ENCODE peak calls at places on chromosome 7, in five cellular contexts. P is stomach, H is prostate gland, I is IMR-90, F is endothelial cell of umbilical vein. L is an unnamed sample.
A peak's percentile ranks its signal among the peaks of the same experiment; 100 is the strongest.

GRCh38 chr7:75915416-75916156 is 631 bp downstream of the POR start:
- DNase-seq in P (peak; percentile 38), H (peak; percentile 15), I (peak; percentile 22), F (peak; percentile 41), L (peak; percentile 36)

GRCh38 chr7:29139191-29139590 is 7.1 kb downstream of the CPVL start:
- DNase-seq in P (no peak), H (no peak), I (no peak), F (no peak), L (no peak)

GRCh38 chr7:20435305-20435704 is 104.6 kb downstream of the ITGB8 start:
- DNase-seq in P (peak; percentile 28), H (no peak), I (no peak), F (peak; percentile 25), L (peak; percentile 41)

GRCh38 chr7:140656548-140657515 is 15.9 kb upstream of the ADCK2 start:
- DNase-seq in P (peak; percentile 80), H (peak; percentile 91), I (peak; percentile 70), F (peak; percentile 43), L (peak; percentile 82)

GRCh38 chr7:471866-472639 is 47.6 kb downstream of the PDGFA start:
- DNase-seq in P (peak; percentile 72), H (peak; percentile 89), I (peak; percentile 98), F (peak; percentile 64), L (peak; percentile 28)

GRCh38 chr7:159015894-159016410 is 128.7 kb downstream of the VIPR2 start:
- DNase-seq in P (no peak), H (no peak), I (no peak), F (no peak), L (no peak)

GRCh38 chr7:26668821-26669220 is 195.6 kb downstream of the SKAP2 start:
- DNase-seq in P (no peak), H (no peak), I (no peak), F (no peak), L (no peak)

GRCh38 chr7:1293950-1294728 is 61.5 kb downstream of the UNCX start:
- DNase-seq in P (no peak), H (no peak), I (no peak), F (no peak), L (no peak)

GRCh38 chr7:159115601-159116501 is 28.8 kb downstream of the VIPR2 start:
- DNase-seq in P (no peak), H (no peak), I (no peak), F (no peak), L (peak; percentile 94)

GRCh38 chr7:117110480-117111315 is 157.4 kb downstream of the ST7 start:
- DNase-seq in P (no peak), H (no peak), I (no peak), F (peak; percentile 80), L (no peak)

GRCh38 chr7:28922618-28923331 is 35.4 kb downstream of the TRIL start:
- DNase-seq in P (peak; percentile 74), H (peak; percentile 61), I (peak; percentile 75), F (peak; percentile 78), L (peak; percentile 76)

GRCh38 chr7:101911800-101912705 is 94.6 kb downstream of the CUX1 start:
- DNase-seq in P (no peak), H (no peak), I (peak; percentile 93), F (no peak), L (no peak)

DNA sequence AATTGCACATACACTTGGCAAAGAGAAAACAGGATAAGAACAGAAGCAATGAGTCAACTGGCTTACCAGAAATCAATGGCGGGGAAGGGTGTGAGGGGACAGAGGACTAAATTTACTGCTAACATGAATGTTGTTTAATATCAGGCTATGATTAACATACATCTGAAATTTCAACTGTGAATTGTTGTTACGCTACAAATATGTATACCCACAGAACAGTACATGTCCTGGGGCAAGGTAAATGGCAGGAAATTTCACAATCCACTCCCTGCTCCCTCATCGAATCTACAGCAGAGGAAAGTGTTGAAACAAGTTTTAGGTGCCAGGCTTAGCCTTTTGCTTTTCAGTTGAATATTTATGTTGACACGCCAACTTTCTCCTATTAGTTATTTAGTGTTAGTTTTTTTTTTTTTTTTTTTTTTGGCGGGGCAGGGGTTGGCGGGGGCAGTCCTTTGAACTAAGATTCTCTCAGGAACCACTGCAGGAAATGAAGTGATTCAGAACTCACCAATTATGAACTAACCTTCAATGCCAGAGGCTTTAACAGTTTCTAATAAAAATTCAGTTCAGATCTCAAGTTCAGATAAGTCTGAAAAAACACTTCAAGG is 99.0 kb downstream of the UBE2H start:
- DNase-seq in P (no peak), H (peak; percentile 58), I (no peak), F (peak; percentile 55), L (no peak)
- H3K27ac ChIP-seq in P (no peak overlapping the region), H (peak overlapping the region; percentile 53), I (peak overlapping the region; percentile 74), F (peak overlapping the region; percentile 72), L (peak overlapping the region; percentile 85)

DNA sequence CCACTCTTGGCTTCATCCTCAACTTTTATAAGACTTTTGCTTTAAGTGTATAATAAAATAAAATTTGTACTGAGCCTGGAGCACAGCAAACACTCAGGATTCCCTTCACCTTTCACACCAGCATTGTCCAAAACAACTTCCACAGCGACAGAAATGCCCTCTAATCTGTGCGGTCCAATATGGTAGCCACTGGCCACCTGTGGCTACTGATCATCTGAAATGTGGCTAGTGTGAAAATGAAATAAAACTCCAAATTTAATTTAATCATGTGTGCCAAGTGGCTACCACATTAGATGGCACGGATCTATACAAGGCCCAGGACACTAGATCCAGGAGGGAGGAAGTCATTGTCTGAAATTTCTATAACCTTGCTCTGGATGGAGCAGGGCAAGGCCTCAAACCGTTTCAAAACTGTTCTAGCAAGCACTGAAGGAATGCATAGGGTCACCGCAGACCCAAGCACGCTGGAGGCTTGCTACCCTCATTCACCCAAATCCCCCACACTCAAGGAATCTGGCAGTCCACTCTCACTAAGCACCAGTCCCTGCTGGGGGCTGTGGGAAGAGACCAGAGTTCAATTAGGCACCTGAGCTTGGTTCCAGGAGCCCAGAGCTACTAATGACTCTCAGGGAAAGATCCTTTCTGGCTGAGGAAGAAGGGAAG is 6.3 kb upstream of the MYO1G start:
- DNase-seq in P (no peak), H (no peak), I (no peak), F (no peak), L (no peak)
- TF ChIP-seq POLR2A in P (no peak), H (no peak), I (peak; percentile 13), F (no peak), L (no peak)

GRCh38 chr7:108345710-108346336 is 110.4 kb downstream of the NRCAM start:
- DNase-seq in P (no peak), H (no peak), I (no peak), F (no peak), L (no peak)
- H3K27ac ChIP-seq in P (no peak overlapping the region), H (no peak overlapping the region), I (no peak overlapping the region), F (no peak overlapping the region), L (peak overlapping the region; percentile 32)

DNA sequence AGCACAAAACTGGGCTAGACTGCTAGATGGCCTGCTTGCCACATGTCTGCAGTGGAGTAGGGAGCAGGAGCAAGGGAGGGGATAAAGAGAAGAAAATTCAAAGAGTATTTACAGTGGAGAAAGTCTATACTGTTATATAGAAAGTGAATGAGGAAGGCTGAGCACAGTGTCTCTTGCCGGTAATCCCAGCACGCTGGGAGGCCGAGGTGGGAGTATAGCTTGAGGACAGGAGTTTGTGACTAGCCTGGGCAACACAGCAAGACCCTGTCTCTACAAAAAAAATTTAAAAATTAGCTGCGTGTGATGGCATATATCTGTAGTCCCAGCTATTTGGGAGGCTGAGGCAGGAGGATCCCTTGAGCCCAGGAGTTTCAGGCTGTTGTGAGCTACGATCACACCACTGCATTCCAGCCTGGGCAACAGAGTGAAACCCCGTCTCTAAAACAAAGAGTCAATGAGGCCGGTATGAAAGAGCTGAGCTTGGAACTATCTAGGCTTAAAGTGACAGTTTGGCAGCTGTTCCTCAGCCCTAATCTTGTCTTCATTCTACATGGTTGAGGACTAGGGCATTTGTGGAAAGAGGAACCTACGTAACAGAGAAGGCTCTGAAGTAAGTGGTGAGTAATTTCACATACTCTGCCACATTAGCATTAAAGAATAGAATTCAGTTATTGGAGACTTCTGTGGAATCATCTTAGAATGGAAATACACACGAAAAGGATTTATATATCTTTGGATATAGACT is 41.9 kb downstream of the CD36 start:
- DNase-seq in P (no peak), H (no peak), I (no peak), F (no peak), L (no peak)
- TF ChIP-seq POLR2A in P (no peak), H (no peak), I (no peak), F (no peak), L (no peak)

L was measured in body of pancreas.